ENCODE peak calls at places on chromosomes 13 and 19, in nine cellular contexts. W is NCI-H1105; G is stimulated activated naive CD8-positive, alpha-beta T cell treated with anti-CD3 and anti-CD28 coated beads, Interleukin-15, amount 100 ng/mL, for 72 hours; P is pons; Q is effector CD4-positive, alpha-beta T cell; D is AML-193; I is CD4-positive, CD25-positive, alpha-beta regulatory T cell; Z is cardiac fibroblast; V is brain microvascular endothelial cell. M is an unnamed sample.

GRCh38 chr19:31629936-31630335 is 280.7 kb upstream of the TSHZ3 start:
- DNase-seq in G (no peak), D (no peak), Q (no peak), I (no peak), Z (no peak), W (no peak), P (no peak), V (no peak), M (no peak)

GRCh38 chr13:35979378-35979911 is 151.7 kb downstream of the DCLK1 start:
- DNase-seq in G (no peak), V (peak), I (no peak), W (no peak), D (no peak), P (peak), Q (no peak), Z (peak), M (no peak)

GRCh38 chr13:19984430-19985218 is 26.1 kb downstream of the ZMYM2 start:
- DNase-seq in V (peak), D (peak), I (peak), Q (no peak), Z (peak), W (no peak), P (peak), G (no peak), M (peak)

GRCh38 chr13:110853235-110853721 is 61.6 kb downstream of the ANKRD10 start:
- DNase-seq in D (no peak), P (no peak), W (no peak), V (peak), Q (no peak), Z (peak), I (no peak), G (no peak), M (no peak)

GRCh38 chr13:32415019-32415418 is 12.9 kb downstream of the N4BP2L1 start:
- DNase-seq in W (no peak), I (no peak), Q (no peak), Z (peak), D (peak), G (no peak), V (no peak), P (no peak), M (peak)

GRCh38 chr13:114064516-114065140 is 67.8 kb downstream of the RASA3 start:
- DNase-seq in D (no peak), Q (no peak), W (no peak), G (no peak), Z (peak), I (no peak), V (no peak), P (peak), M (no peak)

GRCh38 chr19:41428481-41428859 is 1.3 kb upstream of the B3GNT8 start:
- DNase-seq in V (no peak), W (no peak), D (no peak), G (no peak), P (no peak), I (no peak), Q (no peak), Z (no peak), M (no peak)

GRCh38 chr19:41882568-41883462 is at the start of gene ARHGEF1:
- DNase-seq in D (peak), W (no peak), V (no peak), Z (no peak), Q (peak), I (peak), G (no peak), P (no peak), M (peak)

GRCh38 chr19:35935911-35936737 is at the start of gene LRFN3:
- DNase-seq in P (peak), G (peak), Z (peak), Q (no peak), D (no peak), W (peak), V (peak), I (peak), M (peak)

GRCh38 chr19:913080-913748 is at the start of gene R3HDM4:
- DNase-seq in D (peak), Q (peak), W (peak), I (peak), P (peak), V (no peak), Z (peak), G (peak), M (peak)

GRCh38 chr19:7010722-7011593 is 10.3 kb downstream of the MBD3L2B start:
- DNase-seq in P (no peak), D (no peak), G (peak), W (no peak), I (no peak), Z (no peak), Q (no peak), V (no peak), M (no peak)

GRCh38 chr19:35074426-35075201 is 33.1 kb downstream of the HPN start:
- DNase-seq in Z (no peak), I (no peak), V (no peak), P (no peak), W (no peak), Q (no peak), G (no peak), D (no peak), M (no peak)

GRCh38 chr13:98313938-98314292 is 136.8 kb upstream of the RNF113B start:
- DNase-seq in W (no peak), G (no peak), I (no peak), P (no peak), Z (no peak), D (no peak), V (no peak), Q (no peak), M (no peak)

GRCh38 chr19:40623403-40624239 is 22.5 kb downstream of the LTBP4 start:
- DNase-seq in I (no peak), V (no peak), W (no peak), D (no peak), Z (no peak), P (no peak), Q (no peak), G (no peak), M (no peak)

GRCh38 chr19:28710278-28710677 is 502.7 kb downstream of the UQCRFS1 start:
- DNase-seq in W (peak), I (no peak), Q (no peak), D (peak), P (peak), Z (peak), G (no peak), V (no peak), M (peak)

GRCh38 chr13:113098163-113098732 is 7.3 kb upstream of the F7 start:
- DNase-seq in Q (no peak), V (peak), P (no peak), Z (peak), G (no peak), D (no peak), W (no peak), I (no peak), M (no peak)

GRCh38 chr13:76512676-76513277 is 373.4 kb downstream of the KCTD12 start:
- DNase-seq in Q (no peak), G (no peak), I (no peak), W (no peak), P (no peak), V (peak), Z (peak), D (no peak), M (no peak)

GRCh38 chr19:15251749-15252397 is 19.6 kb upstream of the EPHX3 start:
- DNase-seq in G (no peak), Q (no peak), I (no peak), Z (peak), P (no peak), W (no peak), V (peak), D (no peak), M (peak)

GRCh38 chr13:101618440-101619187 is 166.1 kb downstream of the ITGBL1 start:
- DNase-seq in Q (no peak), I (no peak), Z (no peak), W (no peak), G (no peak), V (no peak), P (no peak), D (no peak), M (no peak)

GRCh38 chr19:35357867-35358573 is at the start of gene FFAR3:
- DNase-seq in W (no peak), D (peak), Q (no peak), G (no peak), P (peak), V (no peak), Z (peak), I (no peak), M (peak)

M was measured in Kasumi-1.